ENCODE peak calls at places on chromosomes 3 and 15, in four cellular contexts. X is IMR-90, K is H9, Q is H1. L is an unnamed sample. For H3K27me3, the result is how much of the 10 kb centered on the place peaks cover.

GRCh38 chr3:134308350-134308891 is 57.8 kb upstream of the RYK start:
- DNase-seq in X (peak), K (peak), Q (peak), L (peak)

GRCh38 chr15:99546436-99547100 is 19.2 kb upstream of the MEF2A start:
- DNase-seq in X (no peak), K (no peak), Q (no peak), L (no peak)

GRCh38 chr3:150232992-150233451 is 175.1 kb upstream of the TSC22D2 start:
- DNase-seq in X (peak), K (no peak), Q (no peak), L (no peak)

GRCh38 chr3:146464783-146465182 is 4.6 kb downstream of the PLSCR2 start:
- DNase-seq in X (no peak), K (no peak), Q (no peak), L (no peak)

GRCh38 chr3:37546876-37547275 is 314.8 kb upstream of the CTDSPL start:
- DNase-seq in X (peak), K (no peak), Q (no peak), L (peak)

GRCh38 chr15:100002091-100002620 is 268.9 kb upstream of the LYSMD4 start:
- DNase-seq in X (no peak), K (no peak), Q (no peak), L (no peak)

GRCh38 chr3:140342668-140343067 is 335.2 kb upstream of the TRIM42 start:
- DNase-seq in X (no peak), K (no peak), Q (no peak), L (no peak)

GRCh38 chr15:74835312-74835823 is 7.6 kb downstream of the ULK3 start:
- DNase-seq in X (peak), K (peak), Q (peak), L (peak)

GRCh38 chr3:49217688-49218470 is 46.5 kb downstream of the KLHDC8B start:
- DNase-seq in X (no peak), K (no peak), Q (no peak), L (no peak)

GRCh38 chr15:57340673-57341259 is 35.5 kb upstream of the CGNL1 start:
- DNase-seq in X (peak), K (peak), Q (no peak), L (peak)

GRCh38 chr3:190558316-190558715 is 44.4 kb downstream of the IL1RAP start:
- DNase-seq in X (no peak), K (no peak), Q (no peak), L (no peak)

GRCh38 chr3:170483485-170484262 is 65.0 kb downstream of the CLDN11 start:
- DNase-seq in X (no peak), K (peak), Q (peak), L (peak)

GRCh38 chr3:109702252-109702651 is 364.9 kb upstream of the DPPA4 start:
- DNase-seq in X (peak), K (no peak), Q (no peak), L (no peak)

GRCh38 chr3:87069963-87070362 is 79.0 kb upstream of the VGLL3 start:
- DNase-seq in X (no peak), K (no peak), Q (no peak), L (no peak)

GRCh38 chr15:56342653-56343052 is 22.6 kb upstream of the TEX9 start:
- DNase-seq in X (no peak), K (no peak), Q (no peak), L (no peak)

GRCh38 chr3:5197022-5197421 is 9.5 kb downstream of the EDEM1 start:
- DNase-seq in X (peak), K (no peak), Q (no peak), L (no peak)

GRCh38 chr15:95994418-95994817 is 336.1 kb upstream of the NR2F2 start:
- DNase-seq in X (peak), K (no peak), Q (no peak), L (peak)

GRCh38 chr3:149258298-149258697 is 36.7 kb upstream of the CP start:
- DNase-seq in X (peak), K (no peak), Q (no peak), L (peak)

GRCh38 chr3:135994708-135995335 is 29.3 kb downstream of the PPP2R3A start:
- DNase-seq in X (no peak), K (no peak), Q (no peak), L (no peak)

GRCh38 chr15:43876872-43877271 is 50.1 kb downstream of the WDR76 start:
- DNase-seq in X (no peak), K (no peak), Q (no peak), L (no peak)

GRCh38 chr3:181081930-181082329 is 92.4 kb upstream of the DNAJC19 start:
- DNase-seq in X (no peak), K (no peak), Q (no peak), L (no peak)

GRCh38 chr3:152797751-152798432 is 37.0 kb upstream of the P2RY1 start:
- DNase-seq in X (no peak), K (no peak), Q (no peak), L (peak)

GRCh38 chr3:124837065-124837464 is 50.1 kb downstream of the ITGB5 start:
- DNase-seq in X (no peak), K (no peak), Q (no peak), L (no peak)

GRCh38 chr3:124838963-124839362 is 48.2 kb downstream of the ITGB5 start:
- DNase-seq in X (no peak), K (no peak), Q (no peak), L (no peak)

GRCh38 chr3:124839896-124840295 is 47.3 kb downstream of the ITGB5 start:
- DNase-seq in X (no peak), K (no peak), Q (no peak), L (no peak)

GRCh38 chr3:124836448-124836847 is 50.7 kb downstream of the ITGB5 start:
- DNase-seq in X (no peak), K (no peak), Q (no peak), L (no peak)

DNA sequence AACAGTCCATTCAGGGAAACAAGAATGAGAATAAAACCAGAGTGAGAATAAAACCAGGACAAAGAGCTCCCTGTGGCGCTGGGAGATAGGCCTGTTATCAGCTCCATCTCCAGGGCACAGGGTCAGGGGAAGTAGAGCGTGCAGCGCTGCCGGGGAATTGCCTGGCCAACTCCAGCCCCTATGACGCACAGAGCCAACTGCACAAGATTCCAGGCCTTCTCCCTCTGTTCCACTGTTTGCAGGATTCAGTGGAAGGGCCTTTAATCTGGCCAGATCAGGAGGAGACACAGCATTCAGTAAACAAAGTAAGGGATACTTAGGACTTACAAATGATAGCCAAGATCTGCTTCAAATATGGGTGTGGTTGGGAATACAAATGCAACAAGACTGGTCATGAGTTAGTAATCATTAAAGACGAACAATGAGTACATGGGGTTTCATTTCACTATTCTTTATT is 49.4 kb downstream of the ITGB5 start:
- DNase-seq in X (peak), K (no peak), Q (no peak), L (peak)
- H4K8ac ChIP-seq in X (peak), K (no peak), Q (no peak), L (no peak)

DNA sequence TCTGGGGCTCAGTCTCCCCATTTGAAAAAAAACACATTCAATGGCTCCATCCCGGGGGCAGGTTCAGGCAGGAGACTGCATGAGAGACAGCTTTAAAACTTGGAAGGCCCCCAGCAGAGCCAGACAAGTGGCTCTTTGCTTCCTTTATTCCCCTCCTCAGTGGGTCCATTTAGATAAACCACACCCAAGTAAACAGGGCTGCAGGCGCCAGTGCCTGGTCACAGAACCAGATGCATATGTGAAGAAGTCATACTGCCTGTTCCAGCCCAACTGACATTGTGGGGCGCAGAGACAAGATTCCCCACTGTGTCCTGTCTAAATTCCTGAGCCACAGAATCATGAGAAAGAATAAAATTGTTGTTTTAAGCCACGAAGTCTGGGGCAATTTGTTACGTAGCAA is 9.0 kb downstream of the FBN1 start:
- DNase-seq in X (no peak), K (no peak), Q (no peak), L (no peak)
- H3K56ac ChIP-seq in X (no peak), K (no peak), Q (no peak), L (no peak)

DNA sequence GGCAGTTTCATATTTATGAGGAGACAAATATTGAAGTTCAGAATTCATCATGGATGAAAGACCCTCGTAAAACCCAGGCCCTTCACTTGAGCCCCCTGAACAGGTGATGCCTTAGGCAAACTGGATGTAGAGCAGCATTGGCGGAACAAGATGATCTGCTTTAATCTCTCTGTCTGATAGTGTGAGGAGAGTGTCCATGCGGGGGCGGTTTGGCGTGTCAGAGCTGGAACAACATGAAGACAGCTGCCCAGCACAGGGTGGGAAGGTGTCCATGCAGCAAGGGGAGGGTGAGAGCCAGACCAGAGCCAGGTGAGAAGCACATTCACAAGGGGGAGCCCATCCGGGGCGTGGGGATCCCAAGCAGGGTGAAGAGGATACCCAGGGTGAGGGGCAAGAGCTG is 31.8 kb upstream of the ANP32A start:
- DNase-seq in X (no peak), K (no peak), Q (no peak), L (no peak)
- H3K27me3 ChIP-seq in X (under half), K (under half), Q (under half), L (under half)

GRCh38 chr15:84714372-84714771 is 1.6 kb downstream of the SEC11A start:
- DNase-seq in X (no peak), K (no peak), Q (no peak), L (no peak)

GRCh38 chr15:84714816-84715215 is 1.1 kb downstream of the SEC11A start:
- DNase-seq in X (no peak), K (no peak), Q (no peak), L (no peak)

GRCh38 chr15:84716036-84716732 is at the start of gene SEC11A:
- DNase-seq in X (peak), K (peak), Q (peak), L (peak)

GRCh38 chr15:84721381-84721780 is 5.4 kb upstream of the SEC11A start:
- DNase-seq in X (no peak), K (no peak), Q (no peak), L (no peak)

GRCh38 chr15:84715442-84716035 is 400 bp downstream of the SEC11A start:
- DNase-seq in X (peak), K (no peak), Q (no peak), L (peak)
- H4K8ac ChIP-seq in X (peak), K (no peak), Q (peak), L (peak)

GRCh38 chr3:54038391-54038790 is 84.0 kb upstream of the CACNA2D3 start:
- DNase-seq in X (no peak), K (no peak), Q (no peak), L (no peak)

GRCh38 chr3:54033761-54034160 is 88.6 kb upstream of the CACNA2D3 start:
- DNase-seq in X (no peak), K (no peak), Q (no peak), L (no peak)

GRCh38 chr3:54032598-54032997 is 89.8 kb upstream of the CACNA2D3 start:
- DNase-seq in X (no peak), K (no peak), Q (no peak), L (no peak)

GRCh38 chr3:54040476-54040875 is 81.9 kb upstream of the CACNA2D3 start:
- DNase-seq in X (no peak), K (no peak), Q (no peak), L (no peak)

DNA sequence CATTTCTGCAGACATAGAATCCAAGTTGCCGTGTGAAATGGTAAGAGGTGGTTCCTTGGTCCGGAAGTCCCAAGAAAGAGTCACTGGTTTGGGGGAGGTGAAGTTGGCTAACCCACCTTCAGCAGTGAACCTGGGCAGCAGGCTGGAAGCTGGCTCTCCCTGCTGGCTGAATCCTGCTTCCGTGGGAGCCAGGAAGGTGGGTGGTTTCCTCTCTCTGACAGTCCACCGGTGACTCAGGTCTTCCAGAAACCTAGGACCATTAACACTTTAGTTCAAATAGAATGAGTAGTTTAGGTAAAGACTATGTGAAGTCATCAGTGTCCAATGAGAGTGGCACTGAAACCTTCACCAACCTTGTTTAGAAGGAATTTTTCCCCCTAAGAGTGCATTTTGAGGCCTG is 87.4 kb upstream of the CACNA2D3 start:
- DNase-seq in X (no peak), K (no peak), Q (no peak), L (peak)
- H3K56ac ChIP-seq in X (no peak), K (no peak), Q (no peak), L (no peak)

DNA sequence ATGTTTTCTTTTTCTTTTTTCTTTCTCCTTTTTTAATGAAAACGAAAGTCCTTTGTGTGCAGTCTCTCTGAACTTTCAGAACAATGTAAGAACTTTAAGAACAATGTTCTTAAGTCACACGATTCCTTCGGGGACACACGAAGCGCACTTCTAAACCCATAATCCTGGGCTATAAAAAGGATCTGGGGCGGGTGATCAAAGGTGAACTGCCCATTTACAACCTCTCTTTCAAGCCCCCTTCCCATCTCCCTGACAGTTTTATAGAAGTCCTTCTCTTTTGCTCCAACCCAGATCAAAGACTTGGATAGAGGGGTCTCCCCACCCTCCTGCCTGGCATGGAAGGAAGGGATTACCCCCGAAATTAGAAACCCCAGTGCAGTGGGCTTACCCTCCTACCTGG is 126.8 kb downstream of the BDH1 start:
- DNase-seq in X (no peak), K (no peak), Q (no peak), L (no peak)
- H3K27me3 ChIP-seq in X (under half), K (under half), Q (under half), L (under half)

DNA sequence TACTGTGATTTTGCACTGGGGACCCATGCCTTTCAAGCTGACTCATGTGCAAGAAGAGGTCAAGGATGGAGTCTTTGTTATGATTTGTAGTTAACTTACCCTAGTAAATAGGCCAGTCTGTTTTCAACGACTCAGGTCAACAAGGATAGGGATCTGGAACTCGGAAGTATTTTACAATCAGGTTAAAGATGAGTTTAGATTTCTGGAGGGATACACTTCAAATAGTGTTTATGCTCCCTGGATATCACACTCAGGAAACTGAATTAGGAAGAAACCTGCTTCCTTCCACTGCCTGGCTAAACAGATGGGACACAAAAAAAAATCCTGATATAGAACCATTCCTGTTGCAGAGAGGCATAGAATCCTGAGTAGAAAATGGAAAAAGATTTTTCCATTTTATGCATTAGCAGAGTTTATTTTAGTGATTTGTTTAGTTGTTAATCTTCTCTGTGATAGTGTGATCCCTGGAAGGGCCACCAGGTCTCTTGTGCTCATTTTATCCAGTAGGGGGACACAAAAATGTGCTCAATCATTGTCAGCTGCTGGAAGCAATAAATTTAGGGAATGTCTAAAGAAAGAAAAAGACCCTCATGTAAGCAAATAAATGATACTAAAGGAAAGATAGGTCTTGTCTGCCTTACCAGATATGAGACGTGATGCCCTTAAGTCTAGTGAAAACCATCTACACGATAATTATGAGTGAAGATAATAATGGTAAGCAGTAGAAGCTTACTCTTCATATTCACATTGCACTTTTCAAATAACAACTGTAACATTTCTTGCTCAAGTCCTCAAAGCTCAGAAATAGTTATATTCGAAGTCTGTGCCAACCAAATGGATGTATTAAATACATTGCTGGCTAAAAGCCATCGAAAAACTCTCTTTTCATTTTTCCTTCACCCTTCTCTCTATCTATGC is 452.1 kb upstream of the KCNMB2 start:
- DNase-seq in X (no peak), K (no peak), Q (no peak), L (peak)
- H4K8ac ChIP-seq in X (peak), K (no peak), Q (no peak), L (no peak)

GRCh38 chr3:58784425-58784824 is 117.9 kb upstream of the FAM3D start:
- DNase-seq in X (no peak), K (no peak), Q (no peak), L (no peak)

GRCh38 chr3:58779934-58780333 is 113.4 kb upstream of the FAM3D start:
- DNase-seq in X (no peak), K (no peak), Q (no peak), L (peak)

GRCh38 chr3:58783845-58784244 is 117.3 kb upstream of the FAM3D start:
- DNase-seq in X (no peak), K (no peak), Q (no peak), L (no peak)

DNA sequence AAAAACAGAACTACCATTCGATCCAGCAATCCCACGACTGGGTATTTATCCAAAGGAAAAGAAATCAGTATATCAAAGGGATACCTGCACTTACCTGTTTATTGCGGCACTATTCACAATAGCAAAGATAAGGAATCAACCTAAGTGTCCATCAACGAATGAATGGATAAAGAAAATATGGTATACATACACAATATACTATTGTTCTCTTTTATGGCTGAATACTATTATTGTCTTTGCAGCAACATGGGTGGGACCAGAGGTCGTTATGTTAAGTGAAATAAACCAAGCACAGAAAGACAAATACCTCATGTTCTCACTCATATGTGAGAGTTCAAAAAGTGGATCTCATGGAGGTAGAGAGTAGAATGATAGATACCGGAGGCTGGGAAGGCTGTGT is 118.3 kb upstream of the FAM3D start:
- DNase-seq in X (no peak), K (no peak), Q (no peak), L (no peak)
- H3K56ac ChIP-seq in X (no peak), K (no peak), Q (no peak), L (no peak)